ENCODE peak calls at places on chromosome 12, in four cellular contexts. T is SK-N-SH, G is WTC11, N is K562. Y is an unnamed sample.

GRCh38 chr12:124454735-124455134 is 112.7 kb downstream of the NCOR2 start:
- DNase-seq in T (no peak), G (no peak), N (no peak), Y (no peak)

GRCh38 chr12:117441751-117442150 is 80.3 kb upstream of the NOS1 start:
- DNase-seq in T (no peak), G (no peak), N (no peak), Y (no peak)

GRCh38 chr12:69738351-69739286 is at the start of gene RAB3IP:
- DNase-seq in T (peak), G (peak), N (peak), Y (peak)

GRCh38 chr12:109173443-109174240 is 57.3 kb downstream of the ACACB start:
- DNase-seq in T (no peak), G (no peak), N (peak), Y (no peak)

GRCh38 chr12:96294831-96295230 is 100.7 kb downstream of the ELK3 start:
- DNase-seq in T (no peak), G (no peak), N (no peak), Y (no peak)

GRCh38 chr12:66679441-66680069 is 679 bp upstream of the GRIP1 start:
- DNase-seq in T (no peak), G (no peak), N (no peak), Y (no peak)

GRCh38 chr12:55019784-55020183 is at the start of gene NEUROD4:
- DNase-seq in T (no peak), G (peak), N (peak), Y (peak)

GRCh38 chr12:40907115-40907521 is 214.9 kb downstream of the CNTN1 start:
- DNase-seq in T (no peak), G (no peak), N (no peak), Y (no peak)

GRCh38 chr12:106461730-106462129 is 104.2 kb downstream of the POLR3B start:
- DNase-seq in T (no peak), G (no peak), N (no peak), Y (no peak)

GRCh38 chr12:106133136-106134087 is 5.3 kb downstream of the NUAK1 start:
- DNase-seq in T (no peak), G (no peak), N (no peak), Y (peak)

GRCh38 chr12:131353826-131354225 is 357.1 kb upstream of the SFSWAP start:
- DNase-seq in T (no peak), G (no peak), N (no peak), Y (no peak)

GRCh38 chr12:52895726-52896189 is 9.1 kb downstream of the KRT8 start:
- DNase-seq in T (no peak), G (no peak), N (no peak), Y (no peak)

GRCh38 chr12:100995201-100995600 is 200.6 kb downstream of the ANO4 start:
- DNase-seq in T (no peak), G (no peak), N (no peak), Y (no peak)

GRCh38 chr12:12156835-12157234 is 86.1 kb downstream of the BCL2L14 start:
- DNase-seq in T (no peak), G (no peak), N (no peak), Y (no peak)

GRCh38 chr12:57343703-57344378 is 87.0 kb downstream of the R3HDM2 start:
- DNase-seq in T (no peak), G (no peak), N (no peak), Y (no peak)

GRCh38 chr12:123655420-123655819 is 15.5 kb upstream of the TCTN2 start:
- DNase-seq in T (no peak), G (no peak), N (no peak), Y (no peak)

GRCh38 chr12:99976762-99977161 is 8.0 kb downstream of the ANKS1B start:
- DNase-seq in T (no peak), G (no peak), N (no peak), Y (no peak)

GRCh38 chr12:94500831-94501567 is 41.3 kb upstream of the CEP83 start:
- DNase-seq in T (no peak), G (no peak), N (no peak), Y (no peak)

GRCh38 chr12:132513070-132513398 is 23.1 kb downstream of the FBRSL1 start:
- DNase-seq in T (no peak), G (no peak), N (no peak), Y (no peak)

GRCh38 chr12:85632390-85632789 is 203.8 kb downstream of the RASSF9 start:
- DNase-seq in T (no peak), G (no peak), N (no peak), Y (no peak)

GRCh38 chr12:53676715-53677611 is 1.1 kb upstream of the ATP5MC2 start:
- DNase-seq in T (no peak), G (peak), N (no peak), Y (peak)

GRCh38 chr12:113247123-113248045 is 26.1 kb downstream of the TPCN1 start:
- DNase-seq in T (peak), G (no peak), N (no peak), Y (no peak)

GRCh38 chr12:51187370-51187987 is 14.5 kb upstream of the TFCP2 start:
- DNase-seq in T (peak), G (no peak), N (peak), Y (no peak)

GRCh38 chr12:47885012-47885501 is 19.7 kb downstream of the VDR start:
- DNase-seq in T (no peak), G (no peak), N (peak), Y (no peak)

GRCh38 chr12:12786371-12786715 is 884 bp downstream of the APOLD1 start:
- DNase-seq in T (no peak), G (no peak), N (no peak), Y (no peak)

GRCh38 chr12:43988838-43989560 is 153.1 kb downstream of the TMEM117 start:
- DNase-seq in T (no peak), G (no peak), N (no peak), Y (no peak)

GRCh38 chr12:46174061-46174662 is 94.7 kb downstream of the SLC38A1 start:
- DNase-seq in T (no peak), G (no peak), N (no peak), Y (no peak)

GRCh38 chr12:130192667-130193345 is 30.5 kb downstream of the FZD10 start:
- DNase-seq in T (no peak), G (peak), N (no peak), Y (peak)

GRCh38 chr12:57296291-57296690 is 45.3 kb upstream of the STAC3 start:
- DNase-seq in T (no peak), G (no peak), N (no peak), Y (no peak)

GRCh38 chr12:78928200-78929074 is 63.9 kb downstream of the SYT1 start:
- DNase-seq in T (no peak), G (no peak), N (no peak), Y (no peak)

DNA sequence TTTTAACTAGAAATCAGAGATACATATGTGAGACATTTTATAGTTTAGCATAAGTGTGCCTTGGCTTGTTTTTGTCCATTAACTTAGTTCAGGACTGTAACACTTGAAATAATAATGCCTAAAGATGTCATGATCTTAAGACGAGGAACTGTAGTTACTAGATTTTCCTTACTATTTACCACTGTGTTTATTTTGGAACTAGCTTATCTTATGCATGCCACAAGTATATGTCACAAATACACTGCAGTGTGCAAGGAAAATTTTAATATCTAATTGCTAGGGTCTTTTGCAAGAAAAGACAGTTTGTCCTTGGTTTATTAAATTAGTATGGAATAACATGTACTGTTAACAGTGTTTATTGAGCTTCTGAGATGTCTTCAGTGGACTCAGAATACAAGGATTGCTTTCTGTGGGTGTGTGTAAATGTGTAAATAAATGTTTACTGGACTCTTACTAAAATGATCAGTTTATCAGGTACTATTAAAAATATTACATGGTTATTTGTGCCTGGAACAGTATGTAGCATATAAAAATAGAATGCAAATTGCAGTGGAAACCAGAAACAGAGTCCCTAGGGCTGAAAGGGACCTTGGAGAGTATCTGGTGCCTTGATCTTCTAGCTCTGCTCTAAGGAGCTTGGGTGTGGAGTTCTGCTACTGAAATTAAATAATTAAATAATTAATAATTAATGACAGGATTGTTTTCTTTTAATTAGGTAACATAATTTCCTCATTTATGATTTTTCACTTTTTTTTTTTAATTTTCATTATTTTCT is 58.1 kb downstream of the FGD4 start:
- DNase-seq in T (no peak), G (no peak), N (no peak), Y (no peak)
- TF ChIP-seq TEAD4 in T (no peak), G (no peak), N (no peak), Y (no peak)

GRCh38 chr12:6343518-6343917 is 1.6 kb upstream of the TNFRSF1A start:
- DNase-seq in T (no peak), G (no peak), N (no peak), Y (no peak)

GRCh38 chr12:6347367-6348338 is 5.8 kb upstream of the TNFRSF1A start:
- DNase-seq in T (no peak), G (no peak), N (no peak), Y (no peak)

GRCh38 chr12:6345319-6346071 is 3.6 kb upstream of the TNFRSF1A start:
- DNase-seq in T (no peak), G (no peak), N (peak), Y (no peak)

GRCh38 chr12:6346942-6347341 is 5.1 kb upstream of the TNFRSF1A start:
- DNase-seq in T (no peak), G (no peak), N (no peak), Y (no peak)

GRCh38 chr12:6346235-6346832 is 4.5 kb upstream of the TNFRSF1A start:
- DNase-seq in T (no peak), G (no peak), N (no peak), Y (no peak)
- TF ChIP-seq TEAD4 in T (no peak), G (no peak), N (no peak), Y (no peak)

GRCh38 chr12:42732908-42733411 is 143.4 kb upstream of the PRICKLE1 start:
- DNase-seq in T (no peak), G (no peak), N (no peak), Y (no peak)
- TF ChIP-seq TEAD4 in T (no peak), G (no peak), N (no peak), Y (no peak)

GRCh38 chr12:122471324-122472226 is 29.2 kb downstream of the ZCCHC8 start:
- DNase-seq in T (peak), G (no peak), N (peak), Y (no peak)
- TF ChIP-seq TEAD4 in T (peak), G (no peak), N (peak), Y (no peak)

GRCh38 chr12:29309320-29309902 is 71.6 kb downstream of the ERGIC2 start:
- DNase-seq in T (no peak), G (no peak), N (no peak), Y (no peak)
- TF ChIP-seq TEAD4 in T (no peak), G (no peak), N (no peak), Y (no peak)

Y was measured in H1.